ENCODE peak calls at places on chromosomes 11 and 22, in ten cellular contexts. Y, Z, S, B, L, K, O, V, P and W are unnamed samples.

GRCh38 chr11:122746050-122746478 is 90.5 kb downstream of the UBASH3B start:
- DNase-seq in Y (no peak), Z (no peak), S (no peak), B (no peak), L (no peak), K (no peak), O (no peak), V (no peak), P (no peak), W (no peak)

GRCh38 chr11:87322570-87322969 is 284.8 kb downstream of the TMEM135 start:
- DNase-seq in Y (no peak), Z (no peak), S (no peak), B (no peak), L (no peak), K (no peak), O (no peak), V (no peak), P (no peak), W (no peak)

GRCh38 chr22:49143812-49144211 is 683.9 kb downstream of the BRD1 start:
- DNase-seq in Y (no peak), Z (no peak), S (no peak), B (no peak), L (no peak), K (no peak), O (no peak), V (no peak), P (no peak), W (no peak)

GRCh38 chr11:83464181-83464580 is 178.0 kb upstream of the CCDC90B start:
- DNase-seq in Y (no peak), Z (no peak), S (no peak), B (no peak), L (no peak), K (no peak), O (no peak), V (no peak), P (no peak), W (no peak)

GRCh38 chr11:107357877-107358276 is 99.7 kb downstream of the CWF19L2 start:
- DNase-seq in Y (no peak), Z (no peak), S (no peak), B (no peak), L (no peak), K (no peak), O (no peak), V (no peak), P (no peak), W (no peak)

GRCh38 chr22:19290400-19291217 is 910 bp downstream of the CLTCL1 start:
- DNase-seq in Y (no peak), Z (no peak), S (no peak), B (no peak), L (no peak), K (no peak), O (peak), V (no peak), P (peak), W (peak)

GRCh38 chr22:50208430-50208938 is 7.7 kb downstream of the SELENOO start:
- DNase-seq in Y (peak), Z (no peak), S (no peak), B (no peak), L (no peak), K (no peak), O (no peak), V (no peak), P (no peak), W (no peak)

GRCh38 chr11:75350743-75351540 is 519 bp downstream of the ARRB1 start:
- DNase-seq in Y (peak), Z (no peak), S (peak), B (no peak), L (peak), K (no peak), O (peak), V (no peak), P (peak), W (peak)

GRCh38 chr11:61473370-61474025 is 35.1 kb upstream of the LRRC10B start:
- DNase-seq in Y (no peak), Z (peak), S (peak), B (no peak), L (no peak), K (no peak), O (no peak), V (peak), P (peak), W (no peak)

DNA sequence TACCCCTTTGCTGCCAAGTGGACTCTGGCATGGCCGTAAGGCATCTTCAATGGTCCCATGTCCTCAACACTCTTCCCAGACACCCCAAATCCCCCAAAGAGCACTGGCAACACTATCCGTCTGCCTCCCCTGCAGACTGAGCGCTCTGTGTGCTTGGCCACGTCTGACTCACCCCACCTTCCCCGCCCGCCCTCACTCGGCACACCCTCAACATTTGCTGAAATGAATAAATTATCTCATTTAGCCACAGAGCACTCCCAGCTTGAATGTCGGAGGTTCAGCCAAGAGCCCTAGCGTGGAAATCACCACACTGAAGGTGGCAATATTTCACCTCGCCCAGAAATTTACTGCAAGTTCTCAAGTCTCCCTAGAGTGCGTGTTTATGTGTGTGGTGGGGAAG is 46.5 kb upstream of the TCF20 start:
- DNase-seq in Y (no peak), Z (peak), S (peak), B (peak), L (peak), K (no peak), O (peak), V (peak), P (peak), W (no peak)
- H3K4me3 ChIP-seq in Y (no peak), Z (no peak), S (no peak), B (no peak), L (peak), K (no peak), O (no peak), V (no peak), P (peak), W (no peak)

GRCh38 chr11:71248251-71248570 is 4.2 kb downstream of the SHANK2 start:
- DNase-seq in Y (no peak), Z (no peak), S (no peak), B (no peak), L (no peak), K (no peak), O (no peak), V (no peak), P (no peak), W (no peak)

GRCh38 chr11:71249301-71249700 is 3.1 kb downstream of the SHANK2 start:
- DNase-seq in Y (no peak), Z (no peak), S (no peak), B (no peak), L (no peak), K (no peak), O (no peak), V (no peak), P (no peak), W (no peak)

GRCh38 chr11:71247551-71248250 is 4.7 kb downstream of the SHANK2 start:
- DNase-seq in Y (no peak), Z (no peak), S (no peak), B (no peak), L (no peak), K (peak), O (no peak), V (no peak), P (no peak), W (no peak)

GRCh38 chr11:71250512-71251158 is 1.7 kb downstream of the SHANK2 start:
- DNase-seq in Y (no peak), Z (no peak), S (no peak), B (no peak), L (no peak), K (no peak), O (no peak), V (no peak), P (no peak), W (no peak)

GRCh38 chr11:71248656-71249055 is 3.7 kb downstream of the SHANK2 start:
- DNase-seq in Y (no peak), Z (no peak), S (no peak), B (no peak), L (no peak), K (no peak), O (no peak), V (no peak), P (no peak), W (no peak)
- H3K4me3 ChIP-seq in Y (no peak), Z (no peak), S (no peak), B (no peak), L (no peak), K (no peak), O (no peak), V (no peak), P (no peak), W (no peak)

GRCh38 chr22:39080052-39080762 is 3.1 kb downstream of the APOBEC3G start:
- DNase-seq in Y (no peak), Z (no peak), S (no peak), B (no peak), L (peak), K (no peak), O (no peak), V (no peak), P (no peak), W (peak)

GRCh38 chr22:39080993-39081513 is 4.0 kb downstream of the APOBEC3G start:
- DNase-seq in Y (no peak), Z (no peak), S (no peak), B (no peak), L (peak), K (no peak), O (no peak), V (no peak), P (no peak), W (peak)

GRCh38 chr22:39073941-39074340 is 3.1 kb upstream of the APOBEC3G start:
- DNase-seq in Y (no peak), Z (no peak), S (no peak), B (no peak), L (no peak), K (no peak), O (no peak), V (no peak), P (no peak), W (no peak)

GRCh38 chr22:39078329-39078728 is 1.3 kb downstream of the APOBEC3G start:
- DNase-seq in Y (no peak), Z (no peak), S (no peak), B (no peak), L (no peak), K (no peak), O (no peak), V (no peak), P (no peak), W (peak)

DNA sequence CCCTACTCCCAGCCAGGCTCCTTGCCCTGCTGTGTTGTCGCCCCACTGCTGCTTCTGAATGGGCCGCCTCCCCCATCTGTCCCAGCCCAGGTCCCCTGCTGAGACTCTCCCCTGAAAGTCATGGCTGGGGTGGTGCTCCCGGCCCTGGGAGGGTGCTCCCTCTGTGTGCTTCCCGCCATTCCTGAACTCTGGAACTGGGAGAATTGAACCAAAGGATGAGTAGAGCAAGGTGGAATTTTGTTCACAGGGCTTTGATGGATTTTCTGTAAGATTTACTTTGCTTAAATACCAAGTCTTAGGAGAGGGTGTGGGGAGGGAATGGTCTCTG is 402 bp downstream of the APOBEC3G start:
- DNase-seq in Y (no peak), Z (no peak), S (no peak), B (no peak), L (no peak), K (no peak), O (no peak), V (no peak), P (no peak), W (no peak)
- H3K4me3 ChIP-seq in Y (no peak), Z (peak), S (peak), B (peak), L (peak), K (peak), O (peak), V (peak), P (peak), W (peak)

GRCh38 chr22:38471237-38471636 is 3.3 kb downstream of the KDELR3 start:
- DNase-seq in Y (no peak), Z (no peak), S (no peak), B (no peak), L (peak), K (no peak), O (no peak), V (no peak), P (no peak), W (no peak)

GRCh38 chr22:38467438-38467903 is 425 bp upstream of the KDELR3 start:
- DNase-seq in Y (no peak), Z (no peak), S (no peak), B (no peak), L (peak), K (no peak), O (no peak), V (no peak), P (no peak), W (peak)

GRCh38 chr22:38468761-38469305 is 937 bp downstream of the KDELR3 start:
- DNase-seq in Y (no peak), Z (no peak), S (no peak), B (no peak), L (peak), K (no peak), O (no peak), V (no peak), P (no peak), W (no peak)

GRCh38 chr22:38467904-38468760 is at the start of gene KDELR3:
- DNase-seq in Y (peak), Z (peak), S (peak), B (no peak), L (peak), K (peak), O (peak), V (peak), P (peak), W (peak)

DNA sequence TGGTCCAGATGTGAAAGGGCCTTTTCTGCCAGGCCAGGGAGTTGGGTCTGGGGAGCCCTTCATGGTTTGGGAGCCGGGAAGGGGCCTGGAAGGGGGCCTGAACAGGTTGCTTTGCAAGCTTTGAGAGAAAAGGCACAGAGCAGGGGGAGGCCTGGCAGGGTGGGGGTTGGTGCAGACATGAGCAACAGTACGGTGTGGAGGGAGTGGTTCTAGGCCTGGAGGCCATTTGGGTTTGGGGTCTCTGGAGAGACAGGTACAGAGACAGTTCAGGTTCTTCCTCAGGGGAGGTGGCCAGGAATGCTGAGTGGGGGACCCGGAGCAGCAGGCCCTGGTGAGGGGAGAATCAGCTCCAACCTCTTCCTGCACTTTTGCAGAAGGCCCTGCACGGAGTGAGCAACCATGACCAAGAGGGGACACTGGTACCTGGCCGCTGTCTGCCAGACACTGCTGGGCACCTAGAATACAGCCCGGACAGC is 1.4 kb downstream of the KDELR3 start:
- DNase-seq in Y (no peak), Z (no peak), S (no peak), B (no peak), L (peak), K (no peak), O (no peak), V (no peak), P (no peak), W (no peak)
- H3K4me3 ChIP-seq in Y (no peak), Z (peak), S (peak), B (peak), L (no peak), K (no peak), O (no peak), V (peak), P (peak), W (no peak)

DNA sequence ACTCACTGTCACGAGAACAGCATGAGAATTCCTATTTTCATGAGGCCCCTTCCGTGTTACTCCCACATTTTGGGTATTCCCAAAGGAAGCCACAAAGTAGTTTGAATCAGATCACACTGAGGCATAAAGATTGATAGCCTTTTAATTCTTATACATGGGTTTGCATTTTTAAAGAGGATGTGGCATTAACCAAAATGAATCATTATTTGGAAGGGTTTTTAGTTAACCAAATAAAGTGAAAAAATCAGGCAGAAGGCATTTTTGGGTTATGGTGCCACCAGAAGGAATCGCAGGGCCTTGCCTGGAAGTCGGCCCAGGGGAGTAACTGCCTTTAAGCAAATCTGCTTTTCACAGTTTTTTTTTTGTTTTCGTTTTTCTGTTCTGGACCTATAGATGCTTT is 55.4 kb downstream of the HSD17B12 start:
- DNase-seq in Y (peak), Z (peak), S (peak), B (peak), L (no peak), K (no peak), O (no peak), V (peak), P (peak), W (no peak)
- H3K4me3 ChIP-seq in Y (no peak), Z (no peak), S (no peak), B (no peak), L (no peak), K (no peak), O (no peak), V (no peak), P (peak), W (no peak)

GRCh38 chr11:34176980-34177319 is 71.5 kb downstream of the NAT10 start:
- DNase-seq in Y (no peak), Z (no peak), S (no peak), B (no peak), L (no peak), K (no peak), O (no peak), V (no peak), P (no peak), W (no peak)

GRCh38 chr11:34175284-34176019 is 70.0 kb downstream of the NAT10 start:
- DNase-seq in Y (no peak), Z (no peak), S (no peak), B (no peak), L (no peak), K (no peak), O (no peak), V (no peak), P (no peak), W (no peak)

GRCh38 chr11:34178422-34178821 is 73.0 kb downstream of the NAT10 start:
- DNase-seq in Y (no peak), Z (no peak), S (no peak), B (no peak), L (no peak), K (no peak), O (no peak), V (no peak), P (no peak), W (peak)

GRCh38 chr11:34173050-34173449 is 67.6 kb downstream of the NAT10 start:
- DNase-seq in Y (no peak), Z (no peak), S (no peak), B (no peak), L (no peak), K (no peak), O (no peak), V (no peak), P (no peak), W (peak)

DNA sequence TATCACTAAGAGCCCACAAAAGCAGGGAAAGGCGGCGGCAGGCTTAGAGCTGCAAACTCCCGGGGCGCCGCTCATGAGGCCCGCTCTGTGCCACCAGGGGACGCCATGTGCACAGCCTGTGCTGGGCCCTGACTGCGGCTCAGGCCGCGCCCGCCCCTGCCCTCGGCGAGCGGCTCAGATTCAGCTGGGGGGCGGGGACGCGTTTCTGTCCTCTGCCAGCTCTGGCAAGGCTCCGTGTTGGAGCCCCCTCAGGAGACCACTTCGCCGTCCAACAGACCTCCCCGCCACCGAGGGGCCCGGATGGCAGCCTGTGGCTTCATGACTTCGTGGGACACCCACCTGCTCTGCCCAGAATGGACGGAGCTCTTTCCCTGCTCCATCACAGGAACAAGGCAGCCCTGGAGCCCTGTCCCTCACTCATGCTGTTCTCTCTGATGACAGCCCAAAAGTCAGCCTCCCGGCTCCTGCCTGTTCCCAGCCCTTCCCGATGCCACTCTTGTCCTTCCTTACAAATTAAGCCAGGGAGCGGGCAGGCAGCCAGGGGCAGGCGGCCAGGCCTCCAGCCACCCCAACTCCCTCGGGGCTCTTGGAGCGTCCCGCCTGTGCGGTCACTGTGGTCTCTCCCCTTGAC is 69.1 kb downstream of the NAT10 start:
- DNase-seq in Y (peak), Z (peak), S (peak), B (no peak), L (peak), K (peak), O (peak), V (peak), P (peak), W (peak)
- H3K4me3 ChIP-seq in Y (no peak), Z (peak), S (peak), B (peak), L (peak), K (no peak), O (no peak), V (peak), P (peak), W (peak)

GRCh38 chr11:85988780-85989179 is 80.1 kb downstream of the PICALM start:
- DNase-seq in Y (no peak), Z (no peak), S (no peak), B (no peak), L (no peak), K (no peak), O (no peak), V (no peak), P (no peak), W (no peak)
- H3K4me3 ChIP-seq in Y (no peak), Z (no peak), S (no peak), B (no peak), L (no peak), K (no peak), O (no peak), V (no peak), P (no peak), W (no peak)

DNA sequence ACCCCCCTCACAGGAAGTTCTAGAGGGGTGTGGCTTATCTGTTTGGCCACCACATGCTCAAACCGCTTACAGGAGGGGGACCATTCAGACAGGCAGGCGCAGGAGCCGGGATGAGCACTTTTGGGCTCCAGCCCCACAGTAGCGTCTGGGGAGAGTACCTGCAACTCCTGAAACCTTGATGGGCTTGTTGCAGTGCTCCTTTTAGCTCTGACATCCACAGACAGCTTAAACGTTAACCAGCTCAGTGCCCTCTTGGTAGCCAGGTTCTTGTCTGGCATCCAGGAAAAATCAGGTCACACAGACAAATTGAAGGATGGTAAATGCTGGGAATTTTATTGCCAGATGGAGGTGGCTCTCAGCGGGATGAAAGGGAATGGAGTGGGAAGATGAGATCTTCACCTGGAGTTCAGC is 326.3 kb downstream of the ETS1 start:
- DNase-seq in Y (no peak), Z (no peak), S (no peak), B (no peak), L (no peak), K (no peak), O (no peak), V (no peak), P (no peak), W (no peak)
- H3K4me3 ChIP-seq in Y (no peak), Z (no peak), S (no peak), B (no peak), L (no peak), K (no peak), O (no peak), V (no peak), P (no peak), W (no peak)